ENCODE peak calls at places on chromosome 17, in eight cellular contexts. I is A549, D is tibial nerve, T is adrenal gland, U is body of pancreas, E is gastrocnemius medialis, X is testis, W is prostate gland. Q is an unnamed sample.
A peak's percentile ranks its signal among the peaks of the same experiment; 100 is the strongest.

GRCh38 chr17:82846061-82846691 is 6.4 kb upstream of the ZNF750 start:
- DNase-seq in I (no peak), D (no peak), T (no peak), U (no peak), E (no peak), X (no peak), W (no peak), Q (no peak)

GRCh38 chr17:16398270-16399267 is 16.8 kb upstream of the TRPV2 start:
- DNase-seq in I (no peak), D (no peak), T (no peak), U (no peak), E (no peak), X (no peak), W (no peak), Q (no peak)

GRCh38 chr17:82875418-82875856 is 35.6 kb upstream of the ZNF750 start:
- DNase-seq in I (no peak), D (no peak), T (no peak), U (no peak), E (no peak), X (no peak), W (peak; percentile 82), Q (no peak)

GRCh38 chr17:21373034-21373433 is 3.1 kb upstream of the KCNJ12 start:
- DNase-seq in I (no peak), D (no peak), T (no peak), U (no peak), E (no peak), X (no peak), W (no peak), Q (no peak)

GRCh38 chr17:9226130-9226793 is 205.0 kb downstream of the NTN1 start:
- DNase-seq in I (no peak), D (no peak), T (no peak), U (no peak), E (no peak), X (no peak), W (no peak), Q (no peak)

GRCh38 chr17:40535924-40536717 is 29.2 kb downstream of the CCR7 start:
- DNase-seq in I (no peak), D (no peak), T (no peak), U (no peak), E (no peak), X (peak; percentile 57), W (no peak), Q (no peak)

GRCh38 chr17:1110844-1111598 is 68.8 kb downstream of the ABR start:
- DNase-seq in I (peak; percentile 90), D (peak; percentile 28), T (no peak), U (no peak), E (no peak), X (no peak), W (no peak), Q (no peak)

GRCh38 chr17:17351901-17352781 is 49.0 kb downstream of the NT5M start:
- DNase-seq in I (no peak), D (no peak), T (no peak), U (no peak), E (no peak), X (no peak), W (no peak), Q (no peak)

GRCh38 chr17:17855976-17856375 is 19.2 kb upstream of the SREBF1 start:
- DNase-seq in I (no peak), D (no peak), T (no peak), U (no peak), E (no peak), X (peak; percentile 91), W (no peak), Q (no peak)

GRCh38 chr17:32015245-32016013 is 8.2 kb downstream of the LRRC37B start:
- DNase-seq in I (no peak), D (no peak), T (no peak), U (no peak), E (peak; percentile 71), X (no peak), W (no peak), Q (no peak)

GRCh38 chr17:72192409-72193192 is 71.8 kb downstream of the SOX9 start:
- DNase-seq in I (no peak), D (peak; percentile 28), T (no peak), U (no peak), E (no peak), X (peak; percentile 71), W (no peak), Q (no peak)

GRCh38 chr17:76003915-76004314 is 3.3 kb downstream of the CDK3 start:
- DNase-seq in I (no peak), D (no peak), T (no peak), U (peak; percentile 41), E (peak; percentile 39), X (peak; percentile 75), W (no peak), Q (no peak)

GRCh38 chr17:18321309-18321708 is 6.2 kb downstream of the SMCR8 start:
- DNase-seq in I (no peak), D (no peak), T (no peak), U (no peak), E (no peak), X (no peak), W (no peak), Q (no peak)

GRCh38 chr17:36072431-36073121 is 8.5 kb downstream of the CCL18 start:
- DNase-seq in I (peak; percentile 70), D (peak; percentile 57), T (peak; percentile 48), U (peak; percentile 55), E (no peak), X (peak; percentile 73), W (peak; percentile 10), Q (no peak)

GRCh38 chr17:73203788-73204479 is 11.1 kb downstream of the COG1 start:
- DNase-seq in I (no peak), D (no peak), T (no peak), U (no peak), E (no peak), X (no peak), W (no peak), Q (no peak)

GRCh38 chr17:75550139-75550465 is 24.6 kb downstream of the LLGL2 start:
- DNase-seq in I (no peak), D (no peak), T (no peak), U (no peak), E (no peak), X (no peak), W (no peak), Q (no peak)

GRCh38 chr17:7755095-7755890 is 37.7 kb downstream of the DNAH2 start:
- DNase-seq in I (no peak), D (no peak), T (no peak), U (no peak), E (no peak), X (no peak), W (no peak), Q (no peak)

GRCh38 chr17:76497979-76498885 is 3.0 kb downstream of the RHBDF2 start:
- DNase-seq in I (peak; percentile 75), D (no peak), T (peak; percentile 82), U (peak; percentile 81), E (peak; percentile 74), X (peak; percentile 87), W (peak; percentile 70), Q (no peak)

DNA sequence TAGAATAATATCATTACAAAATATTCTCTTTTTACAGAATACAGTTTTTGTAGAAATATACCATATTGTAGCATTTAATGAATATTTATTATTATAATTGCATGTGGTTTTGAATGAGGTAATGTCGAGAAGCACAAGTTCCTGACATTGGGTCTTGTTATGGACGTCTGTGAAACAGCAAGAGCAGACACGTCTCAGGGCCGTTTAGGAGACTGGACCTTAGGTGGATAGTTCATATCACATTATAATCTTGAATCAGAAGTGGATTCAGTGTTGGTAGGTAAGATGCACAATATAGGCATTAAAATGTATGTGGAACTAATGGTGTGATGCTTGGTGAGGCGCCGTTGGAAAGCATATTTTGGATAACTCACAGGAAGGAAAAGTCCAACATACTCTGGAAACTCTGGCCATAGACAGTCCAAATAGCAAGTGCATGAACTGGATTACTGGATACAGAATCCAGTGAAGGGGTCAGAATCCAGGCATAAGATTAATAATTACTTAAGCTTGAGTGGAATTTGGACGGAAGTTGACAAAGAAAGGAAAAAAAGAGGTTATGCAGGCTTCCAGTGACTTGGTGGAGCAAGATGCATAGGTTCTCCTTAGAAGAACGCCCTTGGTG is 17.2 kb downstream of the ABCA8 start:
- DNase-seq in I (no peak), D (no peak), T (no peak), U (no peak), E (no peak), X (no peak), W (no peak), Q (no peak)
- TF ChIP-seq POLR2A in I (no peak), D (no peak), T (no peak), U (no peak), E (no peak), X (no peak), W (no peak), Q (no peak)

GRCh38 chr17:80781851-80782277 is 209.8 kb upstream of the CHMP6 start:
- DNase-seq in I (no peak), D (no peak), T (no peak), U (no peak), E (no peak), X (no peak), W (no peak), Q (no peak)

GRCh38 chr17:80782536-80783427 is 208.9 kb upstream of the CHMP6 start:
- DNase-seq in I (peak; percentile 50), D (no peak), T (no peak), U (no peak), E (no peak), X (no peak), W (no peak), Q (no peak)

GRCh38 chr17:80785477-80786178 is 206.0 kb upstream of the CHMP6 start:
- DNase-seq in I (no peak), D (no peak), T (no peak), U (no peak), E (no peak), X (no peak), W (no peak), Q (no peak)

GRCh38 chr17:80783461-80783860 is 208.2 kb upstream of the CHMP6 start:
- DNase-seq in I (no peak), D (no peak), T (no peak), U (no peak), E (no peak), X (no peak), W (no peak), Q (no peak)

DNA sequence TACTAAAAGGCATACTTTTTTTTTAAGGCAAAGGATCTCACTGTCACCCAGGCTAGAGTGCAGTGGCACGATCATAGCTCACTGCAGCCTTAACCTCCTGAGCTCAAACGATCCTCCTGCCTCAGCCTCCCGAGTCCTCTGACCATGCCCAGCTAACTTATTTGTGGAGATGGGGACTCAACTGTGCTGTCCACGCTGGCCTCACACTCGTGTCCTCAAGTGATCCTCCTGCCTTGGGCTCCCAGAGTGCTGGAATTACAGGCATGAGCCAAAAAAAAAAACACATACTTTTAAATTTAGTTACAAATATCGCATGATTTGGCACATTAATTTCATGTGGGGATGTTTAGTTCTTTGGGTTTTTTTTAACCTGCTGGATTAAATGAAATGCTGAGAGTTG is 207.7 kb upstream of the CHMP6 start:
- DNase-seq in I (no peak), D (no peak), T (no peak), U (no peak), E (no peak), X (no peak), W (no peak), Q (no peak)
- H3K27ac ChIP-seq in I (peak overlapping the region; percentile 74), D (no peak overlapping the region), T (no peak overlapping the region), U (no peak overlapping the region), E (peak overlapping the region; percentile 73), X (peak overlapping the region; percentile 15), W (no peak overlapping the region), Q (no peak overlapping the region)

GRCh38 chr17:38720941-38721340 is 9.2 kb upstream of the CISD3 start:
- DNase-seq in I (no peak), D (no peak), T (no peak), U (no peak), E (no peak), X (no peak), W (no peak), Q (no peak)
- TF ChIP-seq POLR2A in I (no peak), D (no peak), T (no peak), U (no peak), E (no peak), X (no peak), W (no peak), Q (no peak)

GRCh38 chr17:46159686-46160085 is 33.5 kb downstream of the KANSL1 start:
- DNase-seq in I (no peak), D (no peak), T (no peak), U (no peak), E (no peak), X (no peak), W (no peak), Q (no peak)
- H3K27ac ChIP-seq in I (no peak overlapping the region), D (peak overlapping the region; percentile 41), T (peak overlapping the region; percentile 21), U (no peak overlapping the region), E (peak overlapping the region; percentile 49), X (no peak overlapping the region), W (no peak overlapping the region), Q (no peak overlapping the region)